ENCODE peak calls at places on chromosomes 1 and 21, in six cellular contexts. B is kidney; S is AG04449; O is mesothelial cell of epicardium; F is CD4-positive, alpha-beta T cell; A is HFFc6. M is an unnamed sample.

GRCh38 chr1:62180649-62181048 is 14.0 kb upstream of the L1TD1 start:
- DNase-seq in B (no peak), S (no peak), O (no peak), F (no peak), A (no peak), M (no peak)

GRCh38 chr1:174949061-174949460 is 50.7 kb upstream of the CACYBP start:
- DNase-seq in B (no peak), S (no peak), O (no peak), F (no peak), A (no peak), M (no peak)

GRCh38 chr1:164369698-164370365 is 189.2 kb upstream of the PBX1 start:
- DNase-seq in B (peak; percentile 27), S (no peak), O (no peak), F (no peak), A (no peak), M (no peak)

GRCh38 chr1:36136535-36136934 is 11.5 kb upstream of the COL8A2 start:
- DNase-seq in B (no peak), S (peak; percentile 65), O (no peak), F (no peak), A (peak; percentile 87), M (peak; percentile 94)

GRCh38 chr1:99727575-99728190 is 38.8 kb downstream of the FRRS1 start:
- DNase-seq in B (no peak), S (peak; percentile 91), O (no peak), F (no peak), A (peak; percentile 0), M (peak; percentile 69)

GRCh38 chr1:220420700-220421099 is 107.2 kb upstream of the MARK1 start:
- DNase-seq in B (no peak), S (no peak), O (no peak), F (no peak), A (no peak), M (no peak)

GRCh38 chr1:160209656-160210046 is 4.5 kb downstream of the PEA15 start:
- DNase-seq in B (no peak), S (no peak), O (no peak), F (no peak), A (no peak), M (no peak)

GRCh38 chr1:204647114-204647804 is 38.3 kb downstream of the LRRN2 start:
- DNase-seq in B (no peak), S (no peak), O (no peak), F (no peak), A (peak; percentile 65), M (peak; percentile 81)

GRCh38 chr1:59393211-59394180 is 96.6 kb downstream of the FGGY start:
- DNase-seq in B (peak; percentile 80), S (no peak), O (no peak), F (no peak), A (peak; percentile 58), M (peak; percentile 94)

GRCh38 chr1:152870831-152871730 is 7.0 kb upstream of the SMCP start:
- DNase-seq in B (no peak), S (no peak), O (no peak), F (no peak), A (peak; percentile 42), M (peak; percentile 31)

GRCh38 chr1:42674214-42674613 is 8.0 kb upstream of the YBX1 start:
- DNase-seq in B (no peak), S (no peak), O (no peak), F (no peak), A (no peak), M (no peak)

GRCh38 chr1:147613506-147613905 is 56.8 kb downstream of the ACP6 start:
- DNase-seq in B (no peak), S (no peak), O (no peak), F (no peak), A (no peak), M (peak; percentile 49)

GRCh38 chr1:1144122-1144842 is 28.4 kb upstream of the C1orf159 start:
- DNase-seq in B (peak; percentile 91), S (no peak), O (no peak), F (peak; percentile 68), A (no peak), M (no peak)

GRCh38 chr1:228853191-228853590 is 117.9 kb downstream of the RHOU start:
- DNase-seq in B (no peak), S (no peak), O (peak; percentile 5), F (no peak), A (no peak), M (no peak)

GRCh38 chr1:42690477-42691156 is 8.4 kb downstream of the YBX1 start:
- DNase-seq in B (no peak), S (no peak), O (no peak), F (no peak), A (no peak), M (peak; percentile 27)

GRCh38 chr21:16081304-16081703 is 351.5 kb downstream of the USP25 start:
- DNase-seq in B (no peak), S (no peak), O (no peak), F (no peak), A (no peak), M (no peak)
- TF ChIP-seq CTCF in B (no peak), S (no peak), O (no peak), F (no peak), A (no peak), M (no peak)

GRCh38 chr1:231421971-231422797 is at the start of gene EGLN1:
- DNase-seq in B (peak; percentile 96), S (no peak), O (peak; percentile 85), F (peak; percentile 66), A (peak; percentile 82), M (peak; percentile 84)
- TF ChIP-seq CTCF in B (peak; percentile 19), S (peak; percentile 36), O (no peak), F (peak; percentile 51), A (peak; percentile 63), M (peak; percentile 20)

DNA sequence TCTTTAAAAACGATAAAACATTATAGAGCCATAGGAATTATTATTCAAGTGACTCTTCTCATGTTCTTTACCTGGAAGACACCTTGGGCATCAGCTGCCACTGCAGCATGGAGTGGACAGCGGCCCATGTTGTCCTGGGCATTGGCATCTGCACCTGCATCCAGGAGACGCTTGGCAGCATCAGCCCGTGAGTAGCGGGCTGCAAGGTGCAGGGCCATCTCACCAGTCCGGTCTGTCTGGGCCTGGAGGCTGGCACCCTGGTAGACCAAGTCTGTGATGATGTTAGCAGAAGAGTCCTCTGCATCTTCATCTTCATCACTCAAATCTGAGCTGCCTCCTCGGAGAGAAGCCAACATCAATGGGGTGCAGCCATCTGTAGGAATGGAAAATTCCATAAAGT is 22.9 kb upstream of the ADAM30 start:
- DNase-seq in B (peak; percentile 63), S (no peak), O (no peak), F (no peak), A (no peak), M (no peak)
- TF ChIP-seq CTCF in B (no peak), S (no peak), O (no peak), F (no peak), A (no peak), M (no peak)

GRCh38 chr1:76854255-76854654 is 13.0 kb upstream of the ST6GALNAC5 start:
- DNase-seq in B (no peak), S (no peak), O (no peak), F (no peak), A (no peak), M (no peak)
- TF ChIP-seq CTCF in B (no peak), S (no peak), O (no peak), F (no peak), A (no peak), M (no peak)

GRCh38 chr1:180168786-180169640 is 14.3 kb downstream of the QSOX1 start:
- DNase-seq in B (no peak), S (no peak), O (no peak), F (no peak), A (no peak), M (peak; percentile 27)
- TF ChIP-seq CTCF in B (peak; percentile 41), S (peak; percentile 74), O (no peak), F (no peak), A (peak; percentile 79), M (peak; percentile 65)

GRCh38 chr1:6622396-6623152 is 2.1 kb upstream of the THAP3 start:
- DNase-seq in B (no peak), S (no peak), O (no peak), F (no peak), A (no peak), M (no peak)

GRCh38 chr1:6627031-6627430 is 2.4 kb downstream of the THAP3 start:
- DNase-seq in B (no peak), S (no peak), O (no peak), F (no peak), A (no peak), M (no peak)

GRCh38 chr1:6623269-6623965 is 1.3 kb upstream of the THAP3 start:
- DNase-seq in B (no peak), S (no peak), O (no peak), F (no peak), A (peak; percentile 41), M (no peak)

GRCh38 chr1:6625579-6626149 is 996 bp downstream of the THAP3 start:
- DNase-seq in B (no peak), S (no peak), O (no peak), F (no peak), A (peak; percentile 9), M (peak; percentile 78)

DNA sequence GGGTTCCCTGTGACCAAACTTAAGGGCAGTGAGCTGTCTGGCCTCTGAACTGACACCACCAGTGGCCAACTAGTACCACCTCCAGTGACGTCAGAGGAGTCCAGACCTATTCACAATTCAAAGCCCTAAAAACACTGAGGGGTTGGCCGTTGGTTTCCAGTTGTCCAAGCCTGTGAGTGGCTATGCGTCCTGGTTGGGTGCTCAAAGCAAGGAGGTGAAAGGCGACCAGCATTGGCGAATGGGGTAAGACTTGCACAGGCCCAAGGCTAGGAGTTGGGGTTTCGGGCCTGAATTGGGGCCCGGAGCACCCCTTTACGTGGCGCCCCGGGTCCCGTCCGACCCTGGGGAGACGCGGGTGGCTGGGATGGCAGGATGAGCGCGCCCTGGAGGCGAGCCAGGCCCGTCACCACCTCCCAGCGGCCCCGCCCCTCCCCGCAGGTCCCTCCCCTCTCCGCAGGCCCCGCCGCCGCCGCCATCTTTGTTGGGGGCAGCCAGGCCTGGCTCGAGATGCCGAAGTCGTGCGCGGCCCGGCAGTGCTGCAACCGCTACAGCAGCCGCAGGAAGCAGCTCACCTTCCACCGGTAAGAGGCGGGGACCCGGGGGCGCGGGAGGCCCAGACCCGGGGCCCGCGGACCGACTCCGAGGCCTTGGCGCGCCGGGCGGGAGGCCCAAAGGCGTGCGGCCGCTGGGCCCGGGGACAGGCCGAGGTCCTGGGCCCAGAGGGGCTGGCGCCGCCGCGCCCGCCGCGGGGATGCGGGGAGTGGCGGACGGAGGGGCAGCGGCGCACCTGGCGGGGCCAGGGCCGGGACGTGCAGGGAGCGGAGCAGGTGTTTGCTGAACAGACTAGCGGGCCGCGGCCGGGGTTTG is at the start of gene THAP3:
- DNase-seq in B (peak; percentile 96), S (no peak), O (peak; percentile 89), F (peak; percentile 86), A (peak; percentile 78), M (peak; percentile 81)
- TF ChIP-seq CTCF in B (no peak), S (no peak), O (no peak), F (peak; percentile 31), A (no peak), M (no peak)

M was measured in fibroblast of the aortic adventitia.